ENCODE peak calls at places on chromosomes 12 and 14, in eight cellular contexts. V, S, L, I, K, D, C and U are unnamed samples. For H3K9me3, the result is how much of the 10 kb centered on the place peaks cover.

GRCh38 chr12:113310489-113310888 is 24.4 kb downstream of the SLC8B1 start:
- DNase-seq in V (no peak), S (peak), L (no peak), I (no peak), K (no peak), D (peak), C (no peak), U (no peak)

GRCh38 chr14:103361868-103362267 is 23.3 kb upstream of the MARK3 start:
- DNase-seq in V (no peak), S (no peak), L (no peak), I (no peak), K (peak), D (peak), C (peak), U (no peak)

GRCh38 chr14:84657866-84658385 is 872.0 kb upstream of the FLRT2 start:
- DNase-seq in V (no peak), S (no peak), L (no peak), I (no peak), K (no peak), D (no peak), C (no peak), U (no peak)

GRCh38 chr12:115209230-115209629 is 525.3 kb upstream of the TBX3 start:
- DNase-seq in V (peak), S (no peak), L (no peak), I (no peak), K (no peak), D (no peak), C (no peak), U (no peak)

GRCh38 chr14:35405304-35405996 is 901 bp upstream of the NFKBIA start:
- DNase-seq in V (peak), S (no peak), L (no peak), I (no peak), K (no peak), D (peak), C (no peak), U (no peak)

GRCh38 chr12:96985515-96986362 is 78.7 kb downstream of the NEDD1 start:
- DNase-seq in V (peak), S (peak), L (no peak), I (peak), K (no peak), D (peak), C (no peak), U (no peak)

GRCh38 chr12:69985656-69986055 is 160.6 kb downstream of the MYRFL start:
- DNase-seq in V (peak), S (peak), L (peak), I (peak), K (no peak), D (no peak), C (no peak), U (no peak)

GRCh38 chr12:6326316-6326959 is 15.4 kb downstream of the TNFRSF1A start:
- DNase-seq in V (peak), S (peak), L (no peak), I (no peak), K (no peak), D (peak), C (peak), U (no peak)

GRCh38 chr12:9244894-9245293 is 36.7 kb upstream of the PZP start:
- DNase-seq in V (no peak), S (no peak), L (no peak), I (no peak), K (peak), D (peak), C (no peak), U (no peak)

GRCh38 chr12:19946549-19946948 is 421.8 kb upstream of the PDE3A start:
- DNase-seq in V (no peak), S (no peak), L (no peak), I (no peak), K (peak), D (peak), C (peak), U (no peak)

GRCh38 chr12:6684609-6685008 is 4.6 kb downstream of the ZNF384 start:
- DNase-seq in V (peak), S (no peak), L (no peak), I (peak), K (no peak), D (peak), C (peak), U (no peak)

GRCh38 chr12:96047621-96048211 is 12.3 kb upstream of the LTA4H start:
- DNase-seq in V (no peak), S (no peak), L (no peak), I (peak), K (peak), D (peak), C (peak), U (no peak)

GRCh38 chr12:116423053-116423452 is 136.1 kb upstream of the MAP1LC3B2 start:
- DNase-seq in V (no peak), S (no peak), L (no peak), I (no peak), K (peak), D (peak), C (peak), U (no peak)

DNA sequence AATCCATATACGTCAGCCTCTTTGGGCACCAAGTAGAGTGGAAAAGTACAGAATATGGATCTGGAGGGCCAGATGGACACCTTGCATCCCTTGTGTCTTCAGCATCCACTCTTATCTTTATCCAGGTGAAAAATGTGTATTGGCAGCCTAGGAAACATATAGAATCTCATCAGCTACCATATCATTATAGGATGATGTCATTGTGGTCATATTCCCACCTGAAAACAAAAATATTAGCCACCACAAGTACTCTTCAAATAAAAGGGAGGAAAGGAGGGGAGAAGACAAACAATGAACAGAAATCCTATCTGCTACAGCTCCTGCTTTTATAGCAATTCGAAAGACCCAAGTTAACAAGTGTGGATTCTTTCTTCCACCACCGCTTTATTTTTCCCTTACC is 13.7 kb upstream of the IL26 start:
- DNase-seq in V (no peak), S (no peak), L (no peak), I (no peak), K (no peak), D (no peak), C (no peak), U (no peak)
- H3K9ac ChIP-seq in V (no peak), S (no peak), L (no peak), I (no peak), K (no peak), D (peak), C (no peak), U (no peak)

GRCh38 chr12:132951649-132952048 is 4.5 kb downstream of the ZNF605 start:
- DNase-seq in V (no peak), S (no peak), L (no peak), I (no peak), K (no peak), D (no peak), C (no peak), U (no peak)
- H3K9me3 ChIP-seq in V (under half), S (under half), L (half or more), I (under half), K (under half), D (under half), C (half or more), U (under half)

DNA sequence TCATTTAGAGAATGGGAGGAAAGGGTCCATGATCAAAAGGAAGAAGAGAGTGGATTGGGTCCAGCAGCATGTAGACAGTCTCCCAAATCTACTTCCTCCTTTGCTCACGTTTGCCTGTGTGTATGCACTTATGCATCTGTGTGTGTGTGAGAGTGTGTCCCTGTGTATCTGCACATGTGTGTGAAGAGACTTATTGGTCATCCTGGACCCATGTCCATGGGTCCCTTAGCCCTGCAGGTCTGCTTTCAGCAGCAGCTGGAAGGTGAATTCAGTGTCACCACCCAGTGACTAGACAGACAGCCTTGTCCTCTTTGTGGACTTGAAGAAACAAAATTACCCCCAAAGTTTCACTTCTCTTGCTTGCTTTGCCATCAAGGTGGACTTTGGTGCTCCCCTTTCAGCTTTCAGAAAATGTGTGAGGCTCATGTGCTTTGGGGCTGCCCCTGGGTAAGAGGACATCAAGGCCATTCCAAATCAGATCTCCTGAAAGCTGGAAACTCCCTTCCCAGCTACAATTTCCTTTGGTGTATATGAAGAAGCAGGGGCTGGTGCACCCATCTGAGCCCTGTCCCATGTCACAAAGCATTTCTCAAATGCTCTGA is 1063.8 kb downstream of the BCL11B start:
- DNase-seq in V (no peak), S (no peak), L (no peak), I (no peak), K (no peak), D (no peak), C (no peak), U (no peak)
- H3K27ac ChIP-seq in V (no peak), S (no peak), L (no peak), I (no peak), K (no peak), D (no peak), C (no peak), U (no peak)

GRCh38 chr12:29797565-29798360 is 14.0 kb upstream of the TMTC1 start:
- DNase-seq in V (peak), S (no peak), L (no peak), I (no peak), K (no peak), D (no peak), C (no peak), U (no peak)
- H3K9ac ChIP-seq in V (no peak), S (no peak), L (no peak), I (no peak), K (no peak), D (no peak), C (no peak), U (no peak)

GRCh38 chr12:132534076-132534475 is 44.1 kb downstream of the FBRSL1 start:
- DNase-seq in V (no peak), S (no peak), L (no peak), I (no peak), K (no peak), D (no peak), C (no peak), U (no peak)
- H3K9me3 ChIP-seq in V (under half), S (half or more), L (half or more), I (under half), K (under half), D (under half), C (under half), U (under half)

GRCh38 chr14:92685784-92686355 is 62.6 kb downstream of the LGMN start:
- DNase-seq in V (no peak), S (no peak), L (no peak), I (no peak), K (no peak), D (no peak), C (no peak), U (peak)
- H3K27ac ChIP-seq in V (no peak), S (no peak), L (no peak), I (no peak), K (no peak), D (no peak), C (no peak), U (no peak)